ENCODE peak calls at places on chromosomes 12 and 14, in five cellular contexts. One of them, this sample, is unnamed.

GRCh38 chr14:94144765-94145164 is 15.4 kb upstream of the IFI27L2 start:
- DNase-seq in CD4-positive, alpha-beta memory T cell: no peak
- DNase-seq in transverse colon: no peak
- DNase-seq in CD8-positive, alpha-beta T cell: no peak
- DNase-seq in body of pancreas: no peak
- DNase-seq in this sample: no peak

GRCh38 chr14:22476005-22476751 is 112.8 kb downstream of the DAD1 start:
- DNase-seq in transverse colon: no peak
- DNase-seq in body of pancreas: no peak
- DNase-seq in CD8-positive, alpha-beta T cell: no peak
- DNase-seq in CD4-positive, alpha-beta memory T cell: no peak
- DNase-seq in this sample: no peak

GRCh38 chr14:22526744-22527143 is 62.3 kb downstream of the DAD1 start:
- DNase-seq in CD8-positive, alpha-beta T cell: no peak
- DNase-seq in body of pancreas: no peak
- DNase-seq in CD4-positive, alpha-beta memory T cell: no peak
- DNase-seq in transverse colon: no peak
- DNase-seq in this sample: no peak

GRCh38 chr14:65954915-65955314 is 531.3 kb upstream of the CCDC196 start:
- DNase-seq in transverse colon: no peak
- DNase-seq in body of pancreas: no peak
- DNase-seq in CD8-positive, alpha-beta T cell: no peak
- DNase-seq in CD4-positive, alpha-beta memory T cell: no peak
- DNase-seq in this sample: no peak

GRCh38 chr14:71130491-71131179 is 223.4 kb downstream of the PCNX1 start:
- DNase-seq in CD8-positive, alpha-beta T cell: no peak
- DNase-seq in transverse colon: no peak
- DNase-seq in body of pancreas: no peak
- DNase-seq in CD4-positive, alpha-beta memory T cell: no peak
- DNase-seq in this sample: no peak

GRCh38 chr14:22429546-22429945 is 159.5 kb downstream of the DAD1 start:
- DNase-seq in transverse colon: no peak
- DNase-seq in body of pancreas: no peak
- DNase-seq in CD4-positive, alpha-beta memory T cell: no peak
- DNase-seq in CD8-positive, alpha-beta T cell: no peak
- DNase-seq in this sample: no peak

GRCh38 chr12:97275261-97276197 is 187.1 kb upstream of the RMST start:
- DNase-seq in CD4-positive, alpha-beta memory T cell: no peak
- DNase-seq in transverse colon: no peak
- DNase-seq in CD8-positive, alpha-beta T cell: no peak
- DNase-seq in body of pancreas: peak; percentile 9
- DNase-seq in this sample: no peak

GRCh38 chr14:51547260-51547659 is 104.5 kb upstream of the FRMD6 start:
- DNase-seq in CD8-positive, alpha-beta T cell: no peak
- DNase-seq in transverse colon: peak; percentile 22
- DNase-seq in CD4-positive, alpha-beta memory T cell: no peak
- DNase-seq in body of pancreas: peak; percentile 15
- DNase-seq in this sample: no peak

GRCh38 chr14:99029150-99029915 is 242.7 kb downstream of the BCL11B start:
- DNase-seq in transverse colon: no peak
- DNase-seq in CD4-positive, alpha-beta memory T cell: no peak
- DNase-seq in CD8-positive, alpha-beta T cell: no peak
- DNase-seq in body of pancreas: no peak
- DNase-seq in this sample: no peak

GRCh38 chr14:64983439-64984310 is 3.0 kb upstream of the FNTB start:
- DNase-seq in CD4-positive, alpha-beta memory T cell: peak; percentile 64
- DNase-seq in body of pancreas: peak; percentile 54
- DNase-seq in transverse colon: peak; percentile 33
- DNase-seq in CD8-positive, alpha-beta T cell: no peak
- DNase-seq in this sample: no peak

GRCh38 chr14:104931771-104932675 is 7.3 kb downstream of the PLD4 start:
- DNase-seq in transverse colon: no peak
- DNase-seq in CD4-positive, alpha-beta memory T cell: no peak
- DNase-seq in CD8-positive, alpha-beta T cell: no peak
- DNase-seq in body of pancreas: no peak
- DNase-seq in this sample: no peak

GRCh38 chr12:114685869-114686268 is 1.9 kb upstream of the TBX3 start:
- DNase-seq in CD4-positive, alpha-beta memory T cell: no peak
- DNase-seq in CD8-positive, alpha-beta T cell: no peak
- DNase-seq in body of pancreas: no peak
- DNase-seq in transverse colon: no peak
- DNase-seq in this sample: no peak

GRCh38 chr12:114688256-114688845 is 4.4 kb upstream of the TBX3 start:
- DNase-seq in transverse colon: no peak
- DNase-seq in CD8-positive, alpha-beta T cell: no peak
- DNase-seq in body of pancreas: no peak
- DNase-seq in CD4-positive, alpha-beta memory T cell: no peak
- DNase-seq in this sample: no peak

GRCh38 chr12:114687802-114688201 is 3.8 kb upstream of the TBX3 start:
- DNase-seq in body of pancreas: no peak
- DNase-seq in CD8-positive, alpha-beta T cell: no peak
- DNase-seq in CD4-positive, alpha-beta memory T cell: no peak
- DNase-seq in transverse colon: no peak
- DNase-seq in this sample: no peak

GRCh38 chr12:114686421-114687268 is 2.7 kb upstream of the TBX3 start:
- DNase-seq in CD4-positive, alpha-beta memory T cell: no peak
- DNase-seq in body of pancreas: no peak
- DNase-seq in transverse colon: no peak
- DNase-seq in CD8-positive, alpha-beta T cell: no peak
- DNase-seq in this sample: no peak

DNA sequence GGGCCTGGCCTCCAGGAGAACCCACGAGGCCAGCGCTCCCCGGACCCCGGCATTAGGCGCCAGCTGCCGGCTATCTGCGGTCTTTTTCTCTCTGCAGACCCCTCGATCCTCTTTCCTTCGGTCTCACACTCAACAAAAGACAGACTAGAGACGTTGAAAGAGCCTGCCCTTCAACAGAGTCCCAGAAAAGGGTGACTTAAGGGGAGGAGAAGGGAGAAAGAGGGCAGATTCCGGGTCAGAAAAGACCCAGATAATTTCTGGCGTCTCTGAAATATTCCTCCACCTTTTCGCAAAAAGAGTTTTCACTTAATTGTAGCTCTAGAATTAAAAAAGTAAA is 3.3 kb upstream of the TBX3 start:
- DNase-seq in body of pancreas: no peak
- DNase-seq in CD8-positive, alpha-beta T cell: no peak
- DNase-seq in CD4-positive, alpha-beta memory T cell: no peak
- DNase-seq in transverse colon: no peak
- DNase-seq in this sample: no peak
- H3K27me3 ChIP-seq in body of pancreas: no peaks in the 10 kb centered on the region
- H3K27me3 ChIP-seq in CD8-positive, alpha-beta T cell: peaks cover 37% of the 10 kb centered on the region
- H3K27me3 ChIP-seq in CD4-positive, alpha-beta memory T cell: peaks cover 58% of the 10 kb centered on the region
- H3K27me3 ChIP-seq in transverse colon: peaks cover 77% of the 10 kb centered on the region
- H3K27me3 ChIP-seq in this sample: peaks cover 55% of the 10 kb centered on the region

GRCh38 chr12:57169969-57170368 is 22.6 kb upstream of the LRP1-AS start:
- DNase-seq in CD4-positive, alpha-beta memory T cell: no peak
- DNase-seq in CD8-positive, alpha-beta T cell: no peak
- DNase-seq in body of pancreas: no peak
- DNase-seq in transverse colon: no peak
- DNase-seq in this sample: no peak

GRCh38 chr12:57170408-57170807 is 23.0 kb upstream of the LRP1-AS start:
- DNase-seq in transverse colon: no peak
- DNase-seq in CD4-positive, alpha-beta memory T cell: no peak
- DNase-seq in body of pancreas: no peak
- DNase-seq in CD8-positive, alpha-beta T cell: no peak
- DNase-seq in this sample: no peak

GRCh38 chr12:57173089-57173488 is 25.7 kb upstream of the LRP1-AS start:
- DNase-seq in transverse colon: no peak
- DNase-seq in CD4-positive, alpha-beta memory T cell: no peak
- DNase-seq in body of pancreas: no peak
- DNase-seq in CD8-positive, alpha-beta T cell: no peak
- DNase-seq in this sample: no peak

GRCh38 chr12:57173683-57174082 is 26.3 kb upstream of the LRP1-AS start:
- DNase-seq in CD4-positive, alpha-beta memory T cell: no peak
- DNase-seq in body of pancreas: no peak
- DNase-seq in CD8-positive, alpha-beta T cell: no peak
- DNase-seq in transverse colon: no peak
- DNase-seq in this sample: no peak

GRCh38 chr12:57171668-57172067 is 24.2 kb upstream of the LRP1-AS start:
- DNase-seq in CD8-positive, alpha-beta T cell: no peak
- DNase-seq in transverse colon: no peak
- DNase-seq in body of pancreas: peak; percentile 25
- DNase-seq in CD4-positive, alpha-beta memory T cell: no peak
- DNase-seq in this sample: no peak
- H3K4me1 ChIP-seq in CD8-positive, alpha-beta T cell: no peaks in the 10 kb centered on the region
- H3K4me1 ChIP-seq in transverse colon: peaks cover 7% of the 10 kb centered on the region
- H3K4me1 ChIP-seq in body of pancreas: no peaks in the 10 kb centered on the region
- H3K4me1 ChIP-seq in CD4-positive, alpha-beta memory T cell: no peaks in the 10 kb centered on the region
- H3K4me1 ChIP-seq in this sample: no peaks in the 10 kb centered on the region

GRCh38 chr12:131919366-131920156 is 9.5 kb upstream of the PUS1 start:
- DNase-seq in transverse colon: no peak
- DNase-seq in CD4-positive, alpha-beta memory T cell: no peak
- DNase-seq in body of pancreas: no peak
- DNase-seq in CD8-positive, alpha-beta T cell: no peak
- DNase-seq in this sample: no peak
- H3K27me3 ChIP-seq in transverse colon: no peaks in the 10 kb centered on the region
- H3K27me3 ChIP-seq in CD4-positive, alpha-beta memory T cell: no peaks in the 10 kb centered on the region
- H3K27me3 ChIP-seq in body of pancreas: no peaks in the 10 kb centered on the region
- H3K27me3 ChIP-seq in CD8-positive, alpha-beta T cell: no peaks in the 10 kb centered on the region
- H3K27me3 ChIP-seq in this sample: no peaks in the 10 kb centered on the region

GRCh38 chr12:120538281-120539156 is 4.4 kb downstream of the RNF10 start:
- DNase-seq in CD8-positive, alpha-beta T cell: no peak
- DNase-seq in body of pancreas: peak; percentile 74
- DNase-seq in transverse colon: peak; percentile 74
- DNase-seq in CD4-positive, alpha-beta memory T cell: no peak
- DNase-seq in this sample: no peak
- H3K4me1 ChIP-seq in CD8-positive, alpha-beta T cell: peaks cover 47% of the 10 kb centered on the region
- H3K4me1 ChIP-seq in body of pancreas: peaks cover 75% of the 10 kb centered on the region
- H3K4me1 ChIP-seq in transverse colon: peaks cover 27% of the 10 kb centered on the region
- H3K4me1 ChIP-seq in CD4-positive, alpha-beta memory T cell: peaks cover 81% of the 10 kb centered on the region
- H3K4me1 ChIP-seq in this sample: peaks cover 29% of the 10 kb centered on the region

DNA sequence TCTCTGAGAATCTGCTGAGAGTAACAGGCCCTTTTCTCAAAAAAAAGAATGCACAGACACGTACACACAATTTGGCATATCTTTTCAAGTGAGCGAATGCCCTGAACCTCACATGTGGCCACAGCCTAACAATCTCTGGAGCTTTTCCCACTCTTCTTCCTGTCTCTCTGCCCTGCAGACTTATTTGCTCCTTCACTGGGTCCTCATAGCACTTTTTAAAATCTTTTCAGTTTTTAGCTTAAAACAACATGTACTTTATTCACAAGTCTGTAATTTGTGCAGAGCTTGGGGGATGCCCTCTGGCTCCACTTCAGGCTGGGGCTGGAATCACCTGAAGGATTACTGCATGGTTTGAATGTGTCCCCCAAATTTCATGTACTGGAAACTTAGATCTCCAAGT is 9.0 kb downstream of the MAP1LC3B2 start:
- DNase-seq in body of pancreas: no peak
- DNase-seq in CD4-positive, alpha-beta memory T cell: no peak
- DNase-seq in CD8-positive, alpha-beta T cell: no peak
- DNase-seq in transverse colon: no peak
- DNase-seq in this sample: no peak
- H3K27me3 ChIP-seq in body of pancreas: no peaks in the 10 kb centered on the region
- H3K27me3 ChIP-seq in CD4-positive, alpha-beta memory T cell: no peaks in the 10 kb centered on the region
- H3K27me3 ChIP-seq in CD8-positive, alpha-beta T cell: no peaks in the 10 kb centered on the region
- H3K27me3 ChIP-seq in transverse colon: no peaks in the 10 kb centered on the region
- H3K27me3 ChIP-seq in this sample: no peaks in the 10 kb centered on the region

GRCh38 chr12:106122004-106122403 is 16.8 kb downstream of the NUAK1 start:
- DNase-seq in body of pancreas: no peak
- DNase-seq in CD8-positive, alpha-beta T cell: no peak
- DNase-seq in transverse colon: no peak
- DNase-seq in CD4-positive, alpha-beta memory T cell: no peak
- DNase-seq in this sample: no peak

GRCh38 chr12:106119301-106119700 is 19.5 kb downstream of the NUAK1 start:
- DNase-seq in CD4-positive, alpha-beta memory T cell: no peak
- DNase-seq in transverse colon: no peak
- DNase-seq in body of pancreas: no peak
- DNase-seq in CD8-positive, alpha-beta T cell: no peak
- DNase-seq in this sample: no peak

GRCh38 chr12:106123110-106123509 is 15.6 kb downstream of the NUAK1 start:
- DNase-seq in CD8-positive, alpha-beta T cell: no peak
- DNase-seq in CD4-positive, alpha-beta memory T cell: no peak
- DNase-seq in body of pancreas: no peak
- DNase-seq in transverse colon: no peak
- DNase-seq in this sample: no peak

GRCh38 chr12:106118278-106118820 is 20.4 kb downstream of the NUAK1 start:
- DNase-seq in transverse colon: no peak
- DNase-seq in CD4-positive, alpha-beta memory T cell: no peak
- DNase-seq in CD8-positive, alpha-beta T cell: no peak
- DNase-seq in body of pancreas: no peak
- DNase-seq in this sample: no peak

GRCh38 chr12:106120578-106121105 is 18.1 kb downstream of the NUAK1 start:
- DNase-seq in CD8-positive, alpha-beta T cell: no peak
- DNase-seq in transverse colon: peak; percentile 31
- DNase-seq in body of pancreas: peak; percentile 47
- DNase-seq in CD4-positive, alpha-beta memory T cell: no peak
- DNase-seq in this sample: no peak
- H3K4me1 ChIP-seq in CD8-positive, alpha-beta T cell: no peaks in the 10 kb centered on the region
- H3K4me1 ChIP-seq in transverse colon: peaks cover 5% of the 10 kb centered on the region
- H3K4me1 ChIP-seq in body of pancreas: peaks cover 12% of the 10 kb centered on the region
- H3K4me1 ChIP-seq in CD4-positive, alpha-beta memory T cell: no peaks in the 10 kb centered on the region
- H3K4me1 ChIP-seq in this sample: no peaks in the 10 kb centered on the region

GRCh38 chr12:116880213-116880816 is 926 bp downstream of the HRK start:
- DNase-seq in CD4-positive, alpha-beta memory T cell: no peak
- DNase-seq in transverse colon: no peak
- DNase-seq in body of pancreas: no peak
- DNase-seq in CD8-positive, alpha-beta T cell: no peak
- DNase-seq in this sample: no peak

GRCh38 chr12:116881325-116881866 is at the start of gene HRK:
- DNase-seq in transverse colon: no peak
- DNase-seq in body of pancreas: peak; percentile 23
- DNase-seq in CD8-positive, alpha-beta T cell: no peak
- DNase-seq in CD4-positive, alpha-beta memory T cell: no peak
- DNase-seq in this sample: no peak

GRCh38 chr12:116882742-116883141 is 1.5 kb upstream of the HRK start:
- DNase-seq in CD8-positive, alpha-beta T cell: no peak
- DNase-seq in transverse colon: no peak
- DNase-seq in CD4-positive, alpha-beta memory T cell: no peak
- DNase-seq in body of pancreas: no peak
- DNase-seq in this sample: no peak

GRCh38 chr12:116880817-116881324 is 370 bp downstream of the HRK start:
- DNase-seq in CD4-positive, alpha-beta memory T cell: peak; percentile 8
- DNase-seq in transverse colon: peak; percentile 24
- DNase-seq in CD8-positive, alpha-beta T cell: no peak
- DNase-seq in body of pancreas: peak; percentile 31
- DNase-seq in this sample: no peak

DNA sequence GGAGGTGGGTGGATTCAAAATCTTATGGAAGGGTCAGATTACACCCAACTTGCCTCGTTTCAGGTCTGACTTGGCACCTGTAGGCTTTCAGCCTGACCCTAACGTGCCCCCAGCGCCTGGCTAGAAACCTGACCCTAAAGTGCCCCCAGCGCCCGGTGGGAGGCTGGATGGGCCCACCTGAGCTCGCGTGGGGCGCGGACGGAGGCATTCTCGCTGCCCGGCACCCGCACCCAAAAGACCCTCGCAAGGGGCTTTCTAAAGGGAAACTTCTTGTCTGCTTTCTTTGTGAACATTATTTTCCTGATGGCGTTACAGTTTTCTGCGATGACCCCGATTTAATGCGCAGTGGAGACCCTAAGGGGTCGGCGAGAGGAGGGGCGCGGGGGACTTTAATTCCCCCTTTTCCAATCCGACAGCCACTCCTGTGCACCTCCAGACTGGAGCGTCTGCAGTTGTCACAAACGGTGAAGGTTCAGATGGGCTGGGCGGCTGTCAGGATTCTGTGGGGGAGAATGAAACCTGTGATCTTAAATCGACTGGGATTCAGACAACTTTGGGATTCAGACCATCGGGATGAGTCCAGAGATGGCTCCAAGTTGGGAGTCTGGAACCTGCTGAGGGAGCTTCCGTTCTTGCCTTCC is 746 bp upstream of the HRK start:
- DNase-seq in transverse colon: no peak
- DNase-seq in CD8-positive, alpha-beta T cell: no peak
- DNase-seq in body of pancreas: no peak
- DNase-seq in CD4-positive, alpha-beta memory T cell: no peak
- DNase-seq in this sample: no peak
- H3K27me3 ChIP-seq in transverse colon: peaks cover 80% of the 10 kb centered on the region
- H3K27me3 ChIP-seq in CD8-positive, alpha-beta T cell: peaks cover 30% of the 10 kb centered on the region
- H3K27me3 ChIP-seq in body of pancreas: no peaks in the 10 kb centered on the region
- H3K27me3 ChIP-seq in CD4-positive, alpha-beta memory T cell: peaks cover 14% of the 10 kb centered on the region
- H3K27me3 ChIP-seq in this sample: peaks cover 36% of the 10 kb centered on the region